ENCODE peak calls at places on chromosomes 11 and 22, in eight cellular contexts. A is RWPE1; O is T follicular helper cell; J is NCI-H2081 treated with DMSO at 0.1 percent for 48 hours; N is naive thymus-derived CD4-positive, alpha-beta T cell; R is left lung; L is HCT116; V is glutamatergic neuron. Y is an unnamed sample.

GRCh38 chr11:8908099-8908498 is 2.9 kb upstream of the AKIP1 start:
- DNase-seq in A (no peak), O (no peak), J (no peak), N (no peak), R (no peak), L (no peak), V (no peak), Y (no peak)

GRCh38 chr11:5712507-5712906 is 22.9 kb downstream of the TRIM22 start:
- DNase-seq in A (peak; percentile 30), O (no peak), J (no peak), N (peak; percentile 22), R (no peak), L (peak; percentile 7), V (no peak), Y (peak; percentile 12)

GRCh38 chr11:58546841-58547240 is 28.8 kb downstream of the LPXN start:
- DNase-seq in A (no peak), O (no peak), J (no peak), N (no peak), R (no peak), L (no peak), V (no peak), Y (no peak)

GRCh38 chr11:18264677-18265542 is 1.2 kb upstream of the SAA1 start:
- DNase-seq in A (no peak), O (no peak), J (no peak), N (no peak), R (no peak), L (no peak), V (no peak), Y (no peak)

GRCh38 chr22:29330753-29331152 is 15.3 kb upstream of the RASL10A start:
- DNase-seq in A (no peak), O (no peak), J (no peak), N (no peak), R (peak; percentile 53), L (no peak), V (peak; percentile 60), Y (no peak)

GRCh38 chr11:132095230-132096165 is 725.1 kb downstream of the NTM start:
- DNase-seq in A (no peak), O (no peak), J (no peak), N (no peak), R (no peak), L (no peak), V (no peak), Y (no peak)

GRCh38 chr11:846496-847098 is 3.9 kb downstream of the TSPAN4 start:
- DNase-seq in A (no peak), O (no peak), J (no peak), N (no peak), R (no peak), L (no peak), V (no peak), Y (peak; percentile 58)

GRCh38 chr22:38211556-38211955 is 9.8 kb downstream of the MAFF start:
- DNase-seq in A (no peak), O (no peak), J (no peak), N (no peak), R (no peak), L (no peak), V (no peak), Y (no peak)

GRCh38 chr22:36104435-36104834 is 56.1 kb downstream of the APOL3 start:
- DNase-seq in A (no peak), O (no peak), J (no peak), N (no peak), R (no peak), L (no peak), V (no peak), Y (no peak)

Y was measured in adipocyte.